ENCODE peak calls at places on chromosomes 12 and 14, in seven cellular contexts. G is AG04450; H is CD8-positive, alpha-beta T cell; C is pancreas; S is body of pancreas; R is kidney epithelial cell; A is heart right ventricle. J is an unnamed sample.

GRCh38 chr12:89875225-89875624 is 166.6 kb upstream of the ATP2B1 start:
- DNase-seq in G (no peak), H (no peak), C (no peak), S (no peak), R (no peak), A (no peak), J (no peak)

GRCh38 chr14:50018236-50019210 is 97.8 kb downstream of the VCPKMT start:
- DNase-seq in G (no peak), H (no peak), C (no peak), S (peak; percentile 73), R (no peak), A (no peak), J (peak; percentile 73)

GRCh38 chr12:108752387-108752786 is 21.1 kb upstream of the CORO1C start:
- DNase-seq in G (no peak), H (no peak), C (no peak), S (peak; percentile 33), R (no peak), A (no peak), J (no peak)

GRCh38 chr14:92613008-92613658 is 99.6 kb downstream of the RIN3 start:
- DNase-seq in G (no peak), H (peak; percentile 78), C (no peak), S (no peak), R (no peak), A (peak; percentile 43), J (no peak)

GRCh38 chr12:123278150-123278627 is 6.5 kb upstream of the CDK2AP1 start:
- DNase-seq in G (no peak), H (no peak), C (no peak), S (no peak), R (no peak), A (no peak), J (no peak)

GRCh38 chr12:76002598-76003262 is 28.8 kb downstream of the PHLDA1 start:
- DNase-seq in G (no peak), H (no peak), C (no peak), S (no peak), R (no peak), A (no peak), J (no peak)

GRCh38 chr14:103104389-103104653 is 9.8 kb downstream of the EXOC3L4 start:
- DNase-seq in G (no peak), H (no peak), C (no peak), S (no peak), R (no peak), A (peak; percentile 19), J (no peak)

GRCh38 chr12:113333877-113334785 is 778 bp downstream of the SLC8B1 start:
- DNase-seq in G (no peak), H (peak; percentile 24), C (no peak), S (peak; percentile 52), R (no peak), A (peak; percentile 26), J (peak; percentile 40)

GRCh38 chr14:32620303-32620702 is 291.2 kb downstream of the AKAP6 start:
- DNase-seq in G (no peak), H (no peak), C (no peak), S (no peak), R (no peak), A (no peak), J (no peak)

GRCh38 chr12:63668028-63668799 is at the start of gene DPY19L2:
- DNase-seq in G (peak; percentile 32), H (peak; percentile 56), C (peak; percentile 89), S (peak; percentile 81), R (peak; percentile 29), A (peak; percentile 83), J (peak; percentile 43)

GRCh38 chr12:111045941-111046340 is 125.6 kb upstream of the MYL2 start:
- DNase-seq in G (no peak), H (no peak), C (no peak), S (no peak), R (no peak), A (no peak), J (no peak)

GRCh38 chr14:36519431-36520321 is at the start of gene NKX2-1:
- DNase-seq in G (no peak), H (no peak), C (no peak), S (no peak), R (no peak), A (no peak), J (no peak)
- H3K27me3 ChIP-seq in G (peaks cover 87% of the 10 kb centered on the region), H (peaks cover 17% of the 10 kb centered on the region), C (peaks cover 28% of the 10 kb centered on the region), S (no peaks in the 10 kb centered on the region), R (peaks cover 96% of the 10 kb centered on the region), A (peaks cover 100% of the 10 kb centered on the region), J (peaks cover 98% of the 10 kb centered on the region)

GRCh38 chr14:100239840-100240724 is 1.1 kb downstream of the YY1 start:
- DNase-seq in G (peak; percentile 83), H (peak; percentile 83), C (peak; percentile 93), S (peak; percentile 92), R (peak; percentile 49), A (peak; percentile 88), J (peak; percentile 89)

GRCh38 chr14:100238419-100239199 is at the start of gene YY1:
- DNase-seq in G (peak; percentile 93), H (peak; percentile 99), C (peak; percentile 100), S (peak; percentile 99), R (peak; percentile 81), A (peak; percentile 99), J (peak; percentile 100)

GRCh38 chr14:100236873-100237272 is 2.1 kb upstream of the YY1 start:
- DNase-seq in G (no peak), H (no peak), C (no peak), S (no peak), R (no peak), A (no peak), J (no peak)

GRCh38 chr14:100239200-100239839 is 376 bp downstream of the YY1 start:
- DNase-seq in G (no peak), H (peak; percentile 34), C (peak; percentile 87), S (peak; percentile 25), R (no peak), A (peak; percentile 51), J (no peak)

DNA sequence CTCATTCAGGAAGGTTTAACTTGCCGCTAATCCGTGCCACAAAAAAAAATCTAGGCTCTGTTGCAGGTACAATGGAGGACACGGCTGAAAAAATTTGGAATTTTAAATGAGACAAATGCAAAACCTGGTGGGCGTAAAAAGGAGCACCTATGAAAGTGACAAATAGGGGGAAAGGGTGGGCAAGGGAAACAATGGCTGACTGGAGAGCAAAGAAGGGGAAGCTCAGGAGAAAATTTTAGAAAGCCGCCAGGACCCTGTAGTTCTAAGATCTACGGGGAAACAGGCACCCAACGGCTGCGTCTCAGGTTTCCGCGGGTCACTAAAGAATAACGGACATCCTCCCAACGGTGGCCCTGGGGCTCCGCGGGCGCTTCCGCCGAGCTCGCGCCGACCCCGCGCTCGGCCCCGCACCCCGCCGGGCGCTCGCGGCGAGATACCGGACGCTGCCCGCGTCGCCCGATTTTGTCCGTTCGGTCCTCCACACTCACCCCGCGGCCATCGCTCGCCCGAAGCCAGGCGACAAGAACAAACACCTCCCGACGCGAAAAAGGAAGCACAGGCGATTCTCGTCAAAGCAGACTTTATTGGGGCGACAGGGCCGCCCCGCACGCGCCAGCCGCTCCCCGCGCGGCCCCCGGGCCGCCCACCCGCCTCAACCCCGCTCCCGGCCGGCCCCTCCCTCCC is 1.1 kb upstream of the YY1 start:
- DNase-seq in G (no peak), H (peak; percentile 56), C (peak; percentile 78), S (peak; percentile 66), R (no peak), A (peak; percentile 50), J (peak; percentile 52)
- H3K27me3 ChIP-seq in G (no peaks in the 10 kb centered on the region), H (no peaks in the 10 kb centered on the region), C (no peaks in the 10 kb centered on the region), S (no peaks in the 10 kb centered on the region), R (no peaks in the 10 kb centered on the region), A (no peaks in the 10 kb centered on the region), J (no peaks in the 10 kb centered on the region)

DNA sequence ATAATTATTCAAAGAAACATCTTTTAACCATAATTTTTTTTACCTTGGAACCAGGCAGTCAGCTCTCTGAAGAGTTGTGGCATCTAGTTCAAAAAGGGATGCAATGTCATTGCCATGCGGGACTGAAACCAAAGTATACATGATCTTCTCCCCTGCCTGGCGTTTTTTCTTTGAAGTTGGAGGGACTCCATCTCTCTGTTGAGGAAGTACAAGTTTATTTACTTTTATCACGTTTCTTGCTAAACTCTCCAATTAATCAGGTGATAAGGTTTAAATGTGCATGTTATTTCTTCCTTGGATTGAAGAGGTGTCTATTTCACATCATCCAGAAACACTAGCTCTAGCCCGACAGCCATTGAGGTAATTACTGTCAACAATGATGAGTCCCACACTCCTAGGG is 146.6 kb downstream of the ITPR2 start:
- DNase-seq in G (no peak), H (no peak), C (no peak), S (no peak), R (no peak), A (no peak), J (no peak)
- H3K27me3 ChIP-seq in G (no peaks in the 10 kb centered on the region), H (no peaks in the 10 kb centered on the region), C (no peaks in the 10 kb centered on the region), S (no peaks in the 10 kb centered on the region), R (no peaks in the 10 kb centered on the region), A (no peaks in the 10 kb centered on the region), J (no peaks in the 10 kb centered on the region)

DNA sequence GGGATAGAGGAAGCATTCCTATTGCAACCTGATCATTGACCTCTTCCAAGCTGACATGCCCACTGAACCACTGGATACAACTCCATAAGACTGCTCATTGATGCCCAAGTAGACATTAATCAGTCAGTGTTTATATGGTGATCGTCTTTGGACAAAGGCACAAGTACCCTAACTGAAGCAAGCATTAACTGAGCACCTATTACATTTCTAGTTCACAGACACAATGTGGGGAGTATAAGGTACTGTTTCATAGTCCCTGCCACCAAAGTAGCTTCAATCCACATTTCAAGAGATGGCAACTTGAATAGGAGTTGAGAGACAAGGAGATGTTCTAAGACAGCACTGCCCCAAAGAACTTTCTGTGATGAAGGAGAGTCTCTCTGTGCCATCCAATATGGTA is 10.9 kb upstream of the COL2A1 start:
- DNase-seq in G (no peak), H (no peak), C (no peak), S (no peak), R (no peak), A (no peak), J (no peak)
- H3K27me3 ChIP-seq in G (peaks cover 47% of the 10 kb centered on the region), H (no peaks in the 10 kb centered on the region), C (no peaks in the 10 kb centered on the region), S (no peaks in the 10 kb centered on the region), R (peaks cover 8% of the 10 kb centered on the region), A (peaks cover 24% of the 10 kb centered on the region), J (no peaks in the 10 kb centered on the region)